ENCODE peak calls at places on chromosomes 11 and 22, in five cellular contexts. One of them, this sample, is unnamed.
A peak's percentile ranks its signal among the peaks of the same experiment; 100 is the strongest.

GRCh38 chr11:65185869-65186341 is 4.2 kb downstream of the CAPN1 start:
- DNase-seq in neural progenitor cell: no peak
- DNase-seq in OCI-LY7: peak; percentile 15
- DNase-seq in MM.1S: no peak
- DNase-seq in PC-3: no peak
- DNase-seq in this sample: no peak

GRCh38 chr11:30143098-30143705 is 87.6 kb upstream of the FSHB start:
- DNase-seq in neural progenitor cell: peak; percentile 55
- DNase-seq in PC-3: peak; percentile 68
- DNase-seq in MM.1S: peak; percentile 54
- DNase-seq in OCI-LY7: peak; percentile 49
- DNase-seq in this sample: peak; percentile 41

GRCh38 chr11:64717268-64717578 is 5.8 kb downstream of the NRXN2 start:
- DNase-seq in neural progenitor cell: no peak
- DNase-seq in OCI-LY7: no peak
- DNase-seq in MM.1S: no peak
- DNase-seq in PC-3: no peak
- DNase-seq in this sample: no peak

GRCh38 chr22:44526431-44527115 is 28.5 kb upstream of the RTL6 start:
- DNase-seq in MM.1S: no peak
- DNase-seq in OCI-LY7: no peak
- DNase-seq in PC-3: no peak
- DNase-seq in neural progenitor cell: no peak
- DNase-seq in this sample: no peak

GRCh38 chr11:88320149-88320559 is 17.4 kb downstream of the CTSC start:
- DNase-seq in PC-3: peak; percentile 49
- DNase-seq in neural progenitor cell: no peak
- DNase-seq in MM.1S: no peak
- DNase-seq in OCI-LY7: no peak
- DNase-seq in this sample: peak; percentile 76

GRCh38 chr22:41661088-41661487 is 27.6 kb downstream of the SNU13 start:
- DNase-seq in neural progenitor cell: no peak
- DNase-seq in MM.1S: no peak
- DNase-seq in OCI-LY7: no peak
- DNase-seq in PC-3: no peak
- DNase-seq in this sample: no peak

GRCh38 chr11:76048763-76049162 is 157.5 kb downstream of the WNT11 start:
- DNase-seq in neural progenitor cell: peak; percentile 40
- DNase-seq in OCI-LY7: peak; percentile 92
- DNase-seq in PC-3: no peak
- DNase-seq in MM.1S: no peak
- DNase-seq in this sample: no peak

GRCh38 chr11:94762208-94762607 is 5.9 kb upstream of the AMOTL1 start:
- DNase-seq in PC-3: peak; percentile 88
- DNase-seq in neural progenitor cell: no peak
- DNase-seq in OCI-LY7: peak; percentile 1
- DNase-seq in MM.1S: peak; percentile 24
- DNase-seq in this sample: peak; percentile 52

GRCh38 chr11:102622258-102622657 is 2.9 kb downstream of the MMP20 start:
- DNase-seq in neural progenitor cell: no peak
- DNase-seq in PC-3: no peak
- DNase-seq in MM.1S: no peak
- DNase-seq in OCI-LY7: no peak
- DNase-seq in this sample: no peak

GRCh38 chr11:32829157-32829679 is 509 bp upstream of the PRRG4 start:
- DNase-seq in MM.1S: peak; percentile 82
- DNase-seq in PC-3: peak; percentile 44
- DNase-seq in neural progenitor cell: no peak
- DNase-seq in OCI-LY7: no peak
- DNase-seq in this sample: peak; percentile 57

GRCh38 chr22:49141761-49142160 is 685.9 kb downstream of the BRD1 start:
- DNase-seq in PC-3: no peak
- DNase-seq in OCI-LY7: no peak
- DNase-seq in MM.1S: no peak
- DNase-seq in neural progenitor cell: no peak
- DNase-seq in this sample: no peak

GRCh38 chr22:20157416-20158183 is 6.7 kb upstream of the CCDC188 start:
- DNase-seq in neural progenitor cell: no peak
- DNase-seq in PC-3: no peak
- DNase-seq in MM.1S: no peak
- DNase-seq in OCI-LY7: no peak
- DNase-seq in this sample: no peak

GRCh38 chr22:38927033-38927789 is 30.2 kb upstream of the APOBEC3A start:
- DNase-seq in PC-3: no peak
- DNase-seq in OCI-LY7: no peak
- DNase-seq in MM.1S: peak; percentile 71
- DNase-seq in neural progenitor cell: peak; percentile 89
- DNase-seq in this sample: peak; percentile 74

GRCh38 chr22:40714514-40714966 is 35.3 kb downstream of the MCHR1 start:
- DNase-seq in OCI-LY7: no peak
- DNase-seq in PC-3: peak; percentile 60
- DNase-seq in neural progenitor cell: peak; percentile 94
- DNase-seq in MM.1S: no peak
- DNase-seq in this sample: peak; percentile 53

GRCh38 chr22:21015051-21016006 is at the start of gene P2RX6:
- DNase-seq in PC-3: peak; percentile 17
- DNase-seq in MM.1S: no peak
- DNase-seq in neural progenitor cell: no peak
- DNase-seq in OCI-LY7: no peak
- DNase-seq in this sample: peak; percentile 75

GRCh38 chr11:6882747-6883146 is 6.3 kb downstream of the OR10A4 start:
- DNase-seq in neural progenitor cell: no peak
- DNase-seq in OCI-LY7: no peak
- DNase-seq in PC-3: no peak
- DNase-seq in MM.1S: no peak
- DNase-seq in this sample: no peak

GRCh38 chr11:26730711-26731460 is 9.0 kb upstream of the SLC5A12 start:
- DNase-seq in PC-3: no peak
- DNase-seq in MM.1S: no peak
- DNase-seq in OCI-LY7: no peak
- DNase-seq in neural progenitor cell: no peak
- DNase-seq in this sample: peak; percentile 58

GRCh38 chr11:124600924-124601323 is 10.3 kb upstream of the PANX3 start:
- DNase-seq in PC-3: no peak
- DNase-seq in MM.1S: no peak
- DNase-seq in OCI-LY7: no peak
- DNase-seq in neural progenitor cell: no peak
- DNase-seq in this sample: no peak

GRCh38 chr11:67001332-67001731 is 21.6 kb upstream of the SYT12 start:
- DNase-seq in PC-3: no peak
- DNase-seq in OCI-LY7: no peak
- DNase-seq in MM.1S: no peak
- DNase-seq in neural progenitor cell: no peak
- DNase-seq in this sample: no peak

GRCh38 chr11:67002921-67003411 is 20.0 kb upstream of the SYT12 start:
- DNase-seq in MM.1S: no peak
- DNase-seq in PC-3: no peak
- DNase-seq in neural progenitor cell: no peak
- DNase-seq in OCI-LY7: no peak
- DNase-seq in this sample: no peak

GRCh38 chr11:67010296-67010905 is 12.5 kb upstream of the SYT12 start:
- DNase-seq in MM.1S: no peak
- DNase-seq in PC-3: no peak
- DNase-seq in OCI-LY7: no peak
- DNase-seq in neural progenitor cell: no peak
- DNase-seq in this sample: no peak

GRCh38 chr11:67002297-67002913 is 20.5 kb upstream of the SYT12 start:
- DNase-seq in neural progenitor cell: peak; percentile 76
- DNase-seq in OCI-LY7: no peak
- DNase-seq in PC-3: no peak
- DNase-seq in MM.1S: no peak
- DNase-seq in this sample: no peak

GRCh38 chr11:67006029-67006884 is 16.7 kb upstream of the SYT12 start:
- DNase-seq in OCI-LY7: peak; percentile 88
- DNase-seq in PC-3: peak; percentile 49
- DNase-seq in MM.1S: peak; percentile 50
- DNase-seq in neural progenitor cell: peak; percentile 23
- DNase-seq in this sample: peak; percentile 27
- TF ChIP-seq EZH2phosphoT487 in OCI-LY7: no peak
- TF ChIP-seq EZH2phosphoT487 in PC-3: no peak
- TF ChIP-seq EZH2phosphoT487 in MM.1S: no peak
- TF ChIP-seq EZH2phosphoT487 in neural progenitor cell: no peak
- TF ChIP-seq EZH2phosphoT487 in this sample: no peak

GRCh38 chr11:106172389-106172991 is 95.0 kb downstream of the AASDHPPT start:
- DNase-seq in neural progenitor cell: no peak
- DNase-seq in PC-3: peak; percentile 38
- DNase-seq in MM.1S: no peak
- DNase-seq in OCI-LY7: no peak
- DNase-seq in this sample: peak; percentile 12
- H3K4me3 ChIP-seq in neural progenitor cell: no peak overlapping the region
- H3K4me3 ChIP-seq in PC-3: no peak overlapping the region
- H3K4me3 ChIP-seq in MM.1S: no peak overlapping the region
- H3K4me3 ChIP-seq in OCI-LY7: no peak overlapping the region
- H3K4me3 ChIP-seq in this sample: no peak overlapping the region

GRCh38 chr11:134501406-134502152 is 89.5 kb upstream of the B3GAT1 start:
- DNase-seq in OCI-LY7: no peak
- DNase-seq in MM.1S: no peak
- DNase-seq in PC-3: no peak
- DNase-seq in neural progenitor cell: no peak
- DNase-seq in this sample: no peak

GRCh38 chr11:134499990-134500389 is 87.9 kb upstream of the B3GAT1 start:
- DNase-seq in OCI-LY7: no peak
- DNase-seq in MM.1S: no peak
- DNase-seq in PC-3: no peak
- DNase-seq in neural progenitor cell: no peak
- DNase-seq in this sample: no peak

GRCh38 chr11:134502153-134502550 is 90.1 kb upstream of the B3GAT1 start:
- DNase-seq in MM.1S: no peak
- DNase-seq in PC-3: no peak
- DNase-seq in neural progenitor cell: no peak
- DNase-seq in OCI-LY7: no peak
- DNase-seq in this sample: no peak

GRCh38 chr11:134498326-134499139 is 86.5 kb upstream of the B3GAT1 start:
- DNase-seq in OCI-LY7: no peak
- DNase-seq in neural progenitor cell: no peak
- DNase-seq in PC-3: no peak
- DNase-seq in MM.1S: no peak
- DNase-seq in this sample: no peak

DNA sequence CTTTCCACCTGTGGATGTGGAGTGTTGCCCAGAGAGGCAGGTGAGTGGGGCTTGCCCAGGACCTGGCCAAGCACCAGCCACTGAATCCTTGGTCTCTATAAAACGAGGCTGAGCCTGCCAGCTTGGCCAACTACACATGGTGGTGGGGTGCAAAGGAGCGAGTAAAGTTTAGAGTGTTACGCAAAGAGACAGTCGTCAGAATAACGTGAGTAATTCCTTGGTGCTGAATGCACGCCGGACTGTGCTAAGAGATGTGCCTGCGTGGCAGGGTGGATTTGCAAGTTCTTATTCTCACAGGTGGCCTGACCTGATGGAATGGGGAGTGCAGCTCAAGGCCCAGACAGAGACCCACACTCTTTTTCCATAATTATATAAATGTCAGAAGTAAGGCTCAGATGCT is 88.6 kb upstream of the B3GAT1 start:
- DNase-seq in PC-3: no peak
- DNase-seq in neural progenitor cell: no peak
- DNase-seq in OCI-LY7: no peak
- DNase-seq in MM.1S: no peak
- DNase-seq in this sample: no peak
- TF ChIP-seq EZH2phosphoT487 in PC-3: no peak
- TF ChIP-seq EZH2phosphoT487 in neural progenitor cell: no peak
- TF ChIP-seq EZH2phosphoT487 in OCI-LY7: no peak
- TF ChIP-seq EZH2phosphoT487 in MM.1S: no peak
- TF ChIP-seq EZH2phosphoT487 in this sample: no peak

GRCh38 chr22:29029202-29030000 is 32.2 kb downstream of the C22orf31 start:
- DNase-seq in OCI-LY7: no peak
- DNase-seq in neural progenitor cell: peak; percentile 36
- DNase-seq in PC-3: no peak
- DNase-seq in MM.1S: no peak
- DNase-seq in this sample: no peak

GRCh38 chr22:29030618-29031235 is 30.9 kb downstream of the C22orf31 start:
- DNase-seq in PC-3: peak; percentile 76
- DNase-seq in OCI-LY7: no peak
- DNase-seq in MM.1S: no peak
- DNase-seq in neural progenitor cell: peak; percentile 79
- DNase-seq in this sample: peak; percentile 81

GRCh38 chr22:29031236-29031982 is 30.2 kb downstream of the C22orf31 start:
- DNase-seq in PC-3: peak; percentile 83
- DNase-seq in neural progenitor cell: peak; percentile 66
- DNase-seq in OCI-LY7: no peak
- DNase-seq in MM.1S: no peak
- DNase-seq in this sample: peak; percentile 97

GRCh38 chr22:29028468-29028867 is 33.2 kb downstream of the C22orf31 start:
- DNase-seq in MM.1S: no peak
- DNase-seq in PC-3: no peak
- DNase-seq in OCI-LY7: no peak
- DNase-seq in neural progenitor cell: no peak
- DNase-seq in this sample: no peak

DNA sequence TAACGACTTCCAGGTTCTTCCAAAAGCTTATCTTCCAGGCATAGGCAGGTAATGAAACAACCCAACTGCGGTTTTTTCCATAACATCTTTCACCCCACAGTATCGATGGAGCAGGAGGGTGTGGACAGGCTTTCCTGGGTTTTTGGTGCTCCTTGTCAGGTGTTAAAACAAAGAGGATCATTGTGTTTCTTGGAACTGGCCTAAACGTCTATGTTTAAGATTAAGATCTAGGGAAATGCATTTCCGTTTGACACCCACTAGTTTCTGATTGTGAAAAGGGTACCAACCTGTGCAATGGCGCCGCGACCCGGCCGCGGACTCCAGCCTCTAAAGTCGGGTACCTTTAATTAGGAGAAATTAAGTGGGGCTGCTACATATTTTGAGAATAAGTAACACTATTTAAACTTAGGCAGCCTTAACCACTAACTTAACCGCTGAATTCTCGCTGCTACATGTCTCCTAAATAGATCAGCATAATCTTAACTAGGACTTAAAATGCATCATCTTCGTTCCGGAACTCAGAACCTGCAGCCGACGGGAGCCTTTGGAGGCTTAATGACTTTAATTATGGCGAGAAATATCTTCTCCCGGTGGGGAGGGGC is 31.5 kb downstream of the C22orf31 start:
- DNase-seq in MM.1S: no peak
- DNase-seq in PC-3: peak; percentile 26
- DNase-seq in neural progenitor cell: no peak
- DNase-seq in OCI-LY7: no peak
- DNase-seq in this sample: peak; percentile 53
- H3K4me3 ChIP-seq in MM.1S: no peak overlapping the region
- H3K4me3 ChIP-seq in PC-3: peak overlapping the region; percentile 72
- H3K4me3 ChIP-seq in neural progenitor cell: peak overlapping the region; percentile 62
- H3K4me3 ChIP-seq in OCI-LY7: no peak overlapping the region
- H3K4me3 ChIP-seq in this sample: peak overlapping the region; percentile 57

This sample was measured in GM23248.